ENCODE peak calls at places on chromosomes 11 and 22, in four cellular contexts. A, R, X and L are unnamed samples.

GRCh38 chr11:48036011-48036410 is 55.7 kb downstream of the PTPRJ start:
- DNase-seq in A (no peak), R (no peak), X (no peak), L (no peak)

GRCh38 chr11:8839957-8840945 is 70.7 kb upstream of the AKIP1 start:
- DNase-seq in A (peak), R (no peak), X (no peak), L (no peak)

GRCh38 chr11:29282088-29282487 is 734.7 kb downstream of the KCNA4 start:
- DNase-seq in A (no peak), R (no peak), X (no peak), L (no peak)

GRCh38 chr11:124898711-124899110 is 1.0 kb upstream of the ROBO4 start:
- DNase-seq in A (peak), R (no peak), X (no peak), L (no peak)

GRCh38 chr22:22422629-22423112 is 85.9 kb downstream of the ZNF280B start:
- DNase-seq in A (peak), R (peak), X (no peak), L (peak)

GRCh38 chr22:29380032-29380781 is 8.2 kb downstream of the AP1B1 start:
- DNase-seq in A (no peak), R (no peak), X (no peak), L (no peak)

GRCh38 chr11:44726278-44727113 is at the start of gene TSPAN18:
- DNase-seq in A (no peak), R (peak), X (no peak), L (peak)

GRCh38 chr11:61967924-61968757 is 707 bp upstream of the FTH1 start:
- DNase-seq in A (no peak), R (peak), X (no peak), L (peak)

GRCh38 chr11:20609727-20610707 is 10.6 kb downstream of the SLC6A5 start:
- DNase-seq in A (peak), R (peak), X (no peak), L (peak)

GRCh38 chr11:46222485-46223251 is 54.8 kb upstream of the CREB3L1 start:
- DNase-seq in A (no peak), R (no peak), X (no peak), L (no peak)

GRCh38 chr11:36235750-36236149 is 53.5 kb downstream of the COMMD9 start:
- DNase-seq in A (no peak), R (no peak), X (no peak), L (no peak)

GRCh38 chr22:38069372-38070249 is 12.4 kb downstream of the PICK1 start:
- DNase-seq in A (peak), R (no peak), X (peak), L (no peak)

GRCh38 chr11:125223901-125224331 is 59.4 kb downstream of the PKNOX2 start:
- DNase-seq in A (no peak), R (no peak), X (no peak), L (no peak)

GRCh38 chr11:64881476-64881875 is 3.1 kb upstream of the EHD1 start:
- DNase-seq in A (no peak), R (no peak), X (no peak), L (no peak)

GRCh38 chr11:77783023-77783422 is 37.5 kb downstream of the RSF1 start:
- DNase-seq in A (no peak), R (peak), X (no peak), L (no peak)

GRCh38 chr22:29225422-29226090 is 19.9 kb downstream of the EMID1 start:
- DNase-seq in A (no peak), R (no peak), X (no peak), L (no peak)

GRCh38 chr11:66386171-66387069 is 14.9 kb upstream of the SLC29A2 start:
- DNase-seq in A (peak), R (peak), X (peak), L (peak)

GRCh38 chr22:46370584-46371373 is 35.3 kb downstream of the TRMU start:
- DNase-seq in A (no peak), R (no peak), X (no peak), L (no peak)

GRCh38 chr22:38454361-38455062 is 487 bp downstream of the KCNJ4 start:
- DNase-seq in A (no peak), R (peak), X (no peak), L (peak)

GRCh38 chr11:117456027-117456720 is 128.5 kb downstream of the CEP164 start:
- DNase-seq in A (no peak), R (no peak), X (no peak), L (peak)

GRCh38 chr11:90176069-90176468 is 41.6 kb downstream of the NAALAD2 start:
- DNase-seq in A (no peak), R (no peak), X (no peak), L (no peak)

GRCh38 chr22:17119481-17120202 is 1.5 kb downstream of the TMEM121B start:
- DNase-seq in A (no peak), R (no peak), X (no peak), L (no peak)

GRCh38 chr11:126411971-126412381 is 56.5 kb downstream of the ST3GAL4 start:
- DNase-seq in A (no peak), R (no peak), X (no peak), L (no peak)
- TF ChIP-seq CTCF in A (peak), R (no peak), X (no peak), L (no peak)

GRCh38 chr11:2521681-2522630 is 77.1 kb downstream of the KCNQ1 start:
- DNase-seq in A (no peak), R (peak), X (no peak), L (no peak)

GRCh38 chr11:2519517-2519878 is 74.7 kb downstream of the KCNQ1 start:
- DNase-seq in A (no peak), R (no peak), X (no peak), L (no peak)

GRCh38 chr11:2521081-2521480 is 76.3 kb downstream of the KCNQ1 start:
- DNase-seq in A (no peak), R (peak), X (no peak), L (no peak)

GRCh38 chr11:2519879-2520735 is 75.3 kb downstream of the KCNQ1 start:
- DNase-seq in A (no peak), R (peak), X (no peak), L (no peak)

DNA sequence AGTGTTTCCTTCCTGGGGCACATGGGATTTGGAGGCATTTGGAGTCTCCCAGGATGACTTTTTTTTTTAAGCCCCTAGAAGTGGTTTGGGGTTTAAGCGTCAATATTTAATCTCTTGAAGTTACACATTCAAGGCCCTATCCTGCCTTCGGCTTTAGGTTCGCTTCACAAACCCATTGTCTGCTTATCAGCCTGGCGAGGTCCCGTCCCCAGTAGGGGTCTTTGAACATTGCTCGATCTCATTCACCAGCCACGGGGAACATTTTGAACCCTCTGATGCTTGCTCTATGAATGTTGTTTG is 75.9 kb downstream of the KCNQ1 start:
- DNase-seq in A (no peak), R (peak), X (no peak), L (no peak)
- TF ChIP-seq CTCF in A (no peak), R (no peak), X (no peak), L (no peak)

DNA sequence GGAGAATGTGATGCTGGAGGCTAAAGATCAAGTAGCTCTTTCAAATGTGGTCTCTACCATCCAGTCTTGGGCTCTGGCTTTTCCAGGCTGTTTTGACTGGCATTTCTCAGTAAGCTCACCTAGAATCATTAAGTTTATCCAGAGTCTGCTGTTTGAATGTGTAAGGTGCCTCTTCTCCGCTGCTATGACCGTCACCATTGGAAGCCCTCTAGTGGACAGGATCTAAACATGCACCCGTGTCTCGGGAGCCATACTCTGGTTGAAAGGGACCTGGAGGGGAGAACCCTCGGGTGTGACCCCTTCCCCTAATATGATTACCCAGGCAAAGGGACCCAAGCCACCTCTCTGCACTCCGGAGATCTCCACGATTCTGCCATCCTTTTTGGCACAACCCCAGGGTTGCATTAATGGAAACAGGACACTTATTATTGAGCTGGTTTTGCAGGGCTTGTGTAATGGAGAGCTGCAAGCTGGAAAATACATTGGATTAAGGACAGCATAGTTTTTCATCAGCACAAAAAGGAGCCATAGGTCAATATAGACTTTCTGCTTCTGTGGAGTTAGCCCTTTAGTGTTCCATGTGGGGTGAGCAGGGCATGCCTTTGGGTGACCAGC is 191.0 kb upstream of the LARGE1 start:
- DNase-seq in A (no peak), R (peak), X (no peak), L (peak)
- TF ChIP-seq CTCF in A (peak), R (peak), X (peak), L (peak)

GRCh38 chr11:94107363-94107762 is 21.3 kb upstream of the PANX1 start:
- DNase-seq in A (no peak), R (no peak), X (no peak), L (no peak)
- TF ChIP-seq CTCF in A (no peak), R (no peak), X (no peak), L (no peak)

GRCh38 chr22:20499769-20500168 is 4.2 kb upstream of the KLHL22 start:
- DNase-seq in A (no peak), R (no peak), X (no peak), L (no peak)
- TF ChIP-seq CTCF in A (no peak), R (no peak), X (no peak), L (no peak)

GRCh38 chr11:79342236-79342635 is 98.6 kb downstream of the TENM4 start:
- DNase-seq in A (no peak), R (no peak), X (no peak), L (no peak)
- TF ChIP-seq CTCF in A (no peak), R (no peak), X (no peak), L (no peak)